ENCODE peak calls at places on chromosomes 3 and 15, in four cellular contexts. One of them, this sample, is unnamed.

GRCh38 chr3:60708191-60708975 is 542.9 kb downstream of the FHIT start:
- DNase-seq in GM12878: no peak
- DNase-seq in HepG2: no peak
- DNase-seq in A549: no peak
- DNase-seq in this sample: no peak

GRCh38 chr15:89401636-89402252 is 67.1 kb upstream of the POLG start:
- DNase-seq in HepG2: no peak
- DNase-seq in GM12878: no peak
- DNase-seq in A549: peak
- DNase-seq in this sample: no peak

GRCh38 chr3:100386437-100387064 is 14.3 kb downstream of the TOMM70 start:
- DNase-seq in A549: no peak
- DNase-seq in GM12878: no peak
- DNase-seq in HepG2: peak
- DNase-seq in this sample: no peak

GRCh38 chr15:81170504-81170903 is 26.2 kb upstream of the IL16 start:
- DNase-seq in A549: no peak
- DNase-seq in HepG2: no peak
- DNase-seq in GM12878: no peak
- DNase-seq in this sample: no peak

GRCh38 chr15:90099868-90100854 is 2.1 kb downstream of the IDH2 start:
- DNase-seq in A549: no peak
- DNase-seq in HepG2: peak
- DNase-seq in GM12878: no peak
- DNase-seq in this sample: no peak

GRCh38 chr3:127233371-127233770 is 40.4 kb downstream of the PRR23E start:
- DNase-seq in GM12878: no peak
- DNase-seq in HepG2: no peak
- DNase-seq in A549: no peak
- DNase-seq in this sample: peak

GRCh38 chr3:62323241-62323640 is 50.1 kb downstream of the FEZF2 start:
- DNase-seq in HepG2: no peak
- DNase-seq in GM12878: no peak
- DNase-seq in A549: no peak
- DNase-seq in this sample: no peak

GRCh38 chr3:123325766-123326256 is 123.1 kb downstream of the ADCY5 start:
- DNase-seq in HepG2: no peak
- DNase-seq in A549: no peak
- DNase-seq in GM12878: no peak
- DNase-seq in this sample: no peak

GRCh38 chr15:100106732-100107131 is 235.0 kb downstream of the ADAMTS17 start:
- DNase-seq in A549: no peak
- DNase-seq in HepG2: no peak
- DNase-seq in GM12878: no peak
- DNase-seq in this sample: no peak

GRCh38 chr15:50907866-50908208 is 646 bp upstream of the AP4E1 start:
- DNase-seq in HepG2: peak
- DNase-seq in A549: peak
- DNase-seq in GM12878: no peak
- DNase-seq in this sample: peak

GRCh38 chr3:6985848-6986247 is 124.9 kb downstream of the GRM7 start:
- DNase-seq in HepG2: no peak
- DNase-seq in A549: no peak
- DNase-seq in GM12878: no peak
- DNase-seq in this sample: no peak

GRCh38 chr15:30984118-30984517 is 7.3 kb downstream of the MTMR10 start:
- DNase-seq in A549: no peak
- DNase-seq in GM12878: no peak
- DNase-seq in HepG2: no peak
- DNase-seq in this sample: no peak

GRCh38 chr3:33482126-33482525 is 41.9 kb upstream of the UBP1 start:
- DNase-seq in A549: no peak
- DNase-seq in GM12878: no peak
- DNase-seq in HepG2: peak
- DNase-seq in this sample: no peak

GRCh38 chr15:98525625-98526024 is 122.7 kb upstream of the IGF1R start:
- DNase-seq in GM12878: no peak
- DNase-seq in A549: no peak
- DNase-seq in HepG2: no peak
- DNase-seq in this sample: peak

GRCh38 chr3:13705702-13706280 is 156.9 kb downstream of the FBLN2 start:
- DNase-seq in GM12878: no peak
- DNase-seq in A549: no peak
- DNase-seq in HepG2: no peak
- DNase-seq in this sample: no peak

GRCh38 chr3:62876064-62876463 is 848 bp upstream of the CADPS start:
- DNase-seq in HepG2: peak
- DNase-seq in A549: peak
- DNase-seq in GM12878: no peak
- DNase-seq in this sample: peak

GRCh38 chr3:59245879-59246501 is 196.2 kb upstream of the CFAP20DC start:
- DNase-seq in A549: no peak
- DNase-seq in HepG2: no peak
- DNase-seq in GM12878: no peak
- DNase-seq in this sample: no peak

GRCh38 chr3:122295286-122295685 is 29.8 kb upstream of the CSTA start:
- DNase-seq in A549: no peak
- DNase-seq in HepG2: no peak
- DNase-seq in GM12878: no peak
- DNase-seq in this sample: no peak

GRCh38 chr15:70420421-70421196 is 322.9 kb upstream of the TLE3 start:
- DNase-seq in GM12878: no peak
- DNase-seq in HepG2: no peak
- DNase-seq in A549: no peak
- DNase-seq in this sample: peak

GRCh38 chr3:101829878-101830277 is 19.4 kb upstream of the NFKBIZ start:
- DNase-seq in HepG2: no peak
- DNase-seq in GM12878: no peak
- DNase-seq in A549: no peak
- DNase-seq in this sample: no peak

GRCh38 chr3:101828289-101828688 is 21.0 kb upstream of the NFKBIZ start:
- DNase-seq in HepG2: no peak
- DNase-seq in GM12878: no peak
- DNase-seq in A549: no peak
- DNase-seq in this sample: no peak

GRCh38 chr3:101827211-101828174 is 21.8 kb upstream of the NFKBIZ start:
- DNase-seq in A549: peak
- DNase-seq in GM12878: peak
- DNase-seq in HepG2: peak
- DNase-seq in this sample: peak

GRCh38 chr3:101825904-101826445 is 23.3 kb upstream of the NFKBIZ start:
- DNase-seq in HepG2: no peak
- DNase-seq in A549: no peak
- DNase-seq in GM12878: no peak
- DNase-seq in this sample: no peak

DNA sequence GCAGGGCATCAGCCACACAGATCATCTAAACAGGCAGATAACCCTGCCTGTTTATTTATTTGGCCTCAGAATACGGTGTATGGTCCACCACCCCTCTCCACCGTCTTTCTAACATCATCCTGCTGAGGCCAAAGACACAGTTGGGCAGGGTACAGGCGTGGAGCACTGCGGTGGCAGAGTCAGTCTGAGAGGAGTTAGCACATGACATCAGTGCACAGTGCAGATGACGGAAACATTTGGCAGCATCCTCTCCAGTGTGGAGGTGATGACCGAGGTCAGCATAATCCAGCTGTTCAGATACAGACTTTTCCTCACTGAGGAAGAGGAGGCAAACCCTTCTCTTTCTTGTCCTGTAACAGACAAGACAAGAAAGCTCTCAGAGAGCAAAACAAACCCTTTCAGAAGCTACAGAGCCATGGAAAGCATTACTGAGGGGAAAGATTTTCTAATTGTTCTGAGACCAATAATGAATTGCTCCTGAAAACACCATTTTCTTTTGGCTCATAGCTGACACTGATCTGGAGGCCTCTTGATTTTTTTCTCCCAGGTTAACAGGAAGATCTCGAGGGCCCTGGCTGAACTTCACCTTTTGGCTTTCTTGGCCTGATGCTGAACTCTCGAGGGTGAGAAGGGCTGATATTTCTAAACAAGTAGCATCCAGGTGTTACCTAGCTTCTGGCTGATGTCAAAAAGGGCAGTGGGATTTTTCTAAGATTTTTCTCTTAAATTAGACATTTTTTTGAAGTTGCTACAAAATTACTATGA is 20.1 kb upstream of the NFKBIZ start:
- DNase-seq in GM12878: no peak
- DNase-seq in A549: no peak
- DNase-seq in HepG2: no peak
- DNase-seq in this sample: no peak
- TF ChIP-seq REST in GM12878: no peak
- TF ChIP-seq REST in A549: no peak
- TF ChIP-seq REST in HepG2: no peak
- TF ChIP-seq REST in this sample: no peak

GRCh38 chr3:128919988-128920387 is 40.6 kb downstream of the ACAD9 start:
- DNase-seq in A549: no peak
- DNase-seq in GM12878: no peak
- DNase-seq in HepG2: no peak
- DNase-seq in this sample: no peak

GRCh38 chr3:128929364-128929763 is 49.9 kb downstream of the ACAD9 start:
- DNase-seq in A549: no peak
- DNase-seq in HepG2: no peak
- DNase-seq in GM12878: no peak
- DNase-seq in this sample: no peak

GRCh38 chr3:128922804-128923459 is 43.5 kb downstream of the ACAD9 start:
- DNase-seq in A549: no peak
- DNase-seq in GM12878: no peak
- DNase-seq in HepG2: no peak
- DNase-seq in this sample: no peak

DNA sequence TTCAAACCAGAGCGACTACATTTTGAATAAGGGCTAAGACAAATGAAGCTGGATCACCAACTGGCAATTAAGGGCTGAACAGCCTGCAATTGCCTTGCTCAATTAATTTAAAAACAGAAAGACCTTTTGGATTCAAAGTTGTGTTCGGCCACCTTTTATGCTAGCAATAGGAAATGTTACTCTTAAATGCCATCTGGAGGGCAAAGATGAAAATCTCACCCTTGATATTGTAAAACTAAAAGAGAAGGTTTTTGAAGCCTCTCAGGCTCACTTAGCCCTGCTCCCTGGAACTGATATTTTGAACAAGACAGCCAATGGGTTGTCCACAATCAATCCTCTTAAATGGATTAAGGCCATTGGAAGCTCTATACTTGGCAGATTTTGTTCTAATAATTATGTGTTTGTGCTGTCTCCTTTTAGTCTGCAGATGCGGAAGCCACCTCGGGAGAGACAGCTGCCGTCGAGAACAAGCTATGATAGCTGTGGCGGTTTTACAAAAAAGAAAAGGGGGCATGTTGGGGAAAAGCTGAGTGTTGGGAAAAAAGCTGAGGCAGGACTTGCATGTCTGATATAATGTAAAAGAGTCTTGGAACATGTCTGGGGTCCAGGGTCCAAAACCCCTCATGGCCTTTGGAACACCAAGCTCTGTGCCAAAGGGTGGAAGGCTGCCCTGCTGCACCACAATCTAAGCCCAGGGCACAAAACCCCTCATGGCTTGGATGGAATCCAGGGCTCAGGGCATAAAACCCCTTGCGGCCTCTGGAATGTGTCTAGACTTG is 44.4 kb downstream of the ACAD9 start:
- DNase-seq in HepG2: no peak
- DNase-seq in A549: no peak
- DNase-seq in GM12878: no peak
- DNase-seq in this sample: no peak
- TF ChIP-seq REST in HepG2: no peak
- TF ChIP-seq REST in A549: no peak
- TF ChIP-seq REST in GM12878: no peak
- TF ChIP-seq REST in this sample: no peak

GRCh38 chr3:131025500-131025899 is 1.1 kb downstream of the ASTE1 start:
- DNase-seq in A549: no peak
- DNase-seq in HepG2: no peak
- DNase-seq in GM12878: no peak
- DNase-seq in this sample: no peak

GRCh38 chr3:131028844-131029243 is 2.2 kb downstream of the NEK11 start:
- DNase-seq in GM12878: no peak
- DNase-seq in HepG2: no peak
- DNase-seq in A549: no peak
- DNase-seq in this sample: no peak

GRCh38 chr3:131031660-131032059 is 5.0 kb downstream of the NEK11 start:
- DNase-seq in GM12878: no peak
- DNase-seq in HepG2: no peak
- DNase-seq in A549: no peak
- DNase-seq in this sample: no peak

DNA sequence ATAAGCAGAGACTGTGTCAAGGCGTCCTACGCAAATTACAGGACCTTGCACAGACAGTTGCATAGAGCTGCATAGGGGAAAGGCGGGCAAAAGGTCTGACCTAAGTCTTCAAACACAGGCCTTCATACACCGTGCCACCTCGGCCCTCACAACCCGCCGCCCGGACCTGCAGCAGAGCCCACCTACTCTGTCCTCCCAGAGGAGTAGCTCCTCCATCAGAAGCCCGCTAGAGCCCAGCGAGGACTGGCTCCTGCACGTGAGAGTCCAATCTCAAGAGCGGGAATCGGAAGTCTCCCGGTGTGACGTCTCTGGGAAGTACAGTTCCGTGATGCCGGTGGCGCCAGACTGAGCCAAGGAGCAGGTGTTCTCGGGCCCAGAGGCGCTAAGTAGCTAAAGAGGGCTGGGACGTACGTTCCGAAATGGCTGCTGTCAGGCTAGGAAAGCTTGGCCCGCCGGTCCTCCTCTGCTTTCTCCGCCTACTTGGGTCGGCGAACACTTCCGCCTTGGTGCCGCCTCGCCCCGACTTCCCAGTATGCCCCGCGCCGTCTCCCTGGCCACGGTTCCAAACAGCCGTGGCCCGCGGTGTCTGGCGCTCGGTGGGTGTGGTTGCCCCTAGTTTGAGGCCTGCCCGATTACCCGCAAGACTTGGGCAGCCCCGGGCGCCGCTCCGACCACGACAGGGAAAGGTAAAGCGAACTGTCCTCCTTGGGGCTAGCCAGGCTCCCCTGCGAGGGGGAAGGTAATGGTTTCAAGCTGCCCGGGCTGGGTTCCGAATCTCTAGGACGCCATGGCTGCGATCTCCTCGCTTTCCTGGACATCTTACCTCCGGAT is at the start of the genes ASTE1 and NEK11:
- DNase-seq in A549: peak
- DNase-seq in HepG2: peak
- DNase-seq in GM12878: peak
- DNase-seq in this sample: peak
- TF ChIP-seq REST in A549: no peak
- TF ChIP-seq REST in HepG2: no peak
- TF ChIP-seq REST in GM12878: no peak
- TF ChIP-seq REST in this sample: no peak

GRCh38 chr3:41216422-41216821 is 17.1 kb downstream of the CTNNB1 start:
- DNase-seq in HepG2: no peak
- DNase-seq in GM12878: no peak
- DNase-seq in A549: no peak
- DNase-seq in this sample: no peak

GRCh38 chr3:41221278-41221677 is 22.0 kb downstream of the CTNNB1 start:
- DNase-seq in GM12878: no peak
- DNase-seq in A549: no peak
- DNase-seq in HepG2: no peak
- DNase-seq in this sample: no peak

GRCh38 chr3:41213563-41213962 is 14.3 kb downstream of the CTNNB1 start:
- DNase-seq in GM12878: no peak
- DNase-seq in HepG2: no peak
- DNase-seq in A549: no peak
- DNase-seq in this sample: no peak

GRCh38 chr3:41212088-41212487 is 12.8 kb downstream of the CTNNB1 start:
- DNase-seq in GM12878: no peak
- DNase-seq in HepG2: no peak
- DNase-seq in A549: no peak
- DNase-seq in this sample: no peak

GRCh38 chr3:41216993-41217392 is 17.7 kb downstream of the CTNNB1 start:
- DNase-seq in GM12878: no peak
- DNase-seq in A549: no peak
- DNase-seq in HepG2: no peak
- DNase-seq in this sample: no peak
- TF ChIP-seq REST in GM12878: no peak
- TF ChIP-seq REST in A549: no peak
- TF ChIP-seq REST in HepG2: no peak
- TF ChIP-seq REST in this sample: no peak